ENCODE peak calls at places on chromosome 18, in eight cellular contexts. V, U, R, O, A, I, B and X are unnamed samples.

GRCh38 chr18:36737321-36737720 is 91.5 kb downstream of the TPGS2 start:
- DNase-seq in U (no peak), O (no peak), R (no peak), B (no peak), I (no peak), V (no peak), A (no peak), X (no peak)

GRCh38 chr18:45920367-45920766 is 46.8 kb downstream of the EPG5 start:
- DNase-seq in B (peak; percentile 56), V (peak; percentile 25), O (peak; percentile 21), I (peak; percentile 60), U (no peak), R (peak; percentile 68), A (no peak), X (no peak)

GRCh38 chr18:36589857-36590543 is 238.8 kb downstream of the TPGS2 start:
- DNase-seq in A (no peak), R (peak; percentile 83), U (no peak), O (no peak), B (no peak), I (no peak), V (no peak), X (no peak)

GRCh38 chr18:32470713-32471633 is at the start of gene GAREM1:
- DNase-seq in R (peak; percentile 98), B (peak; percentile 89), V (peak; percentile 97), I (peak; percentile 96), O (peak; percentile 81), U (peak; percentile 98), A (peak; percentile 95), X (peak; percentile 79)

GRCh38 chr18:69840445-69840844 is 107.2 kb downstream of the CD226 start:
- DNase-seq in V (no peak), B (no peak), R (peak; percentile 69), O (no peak), U (no peak), I (no peak), A (no peak), X (no peak)

GRCh38 chr18:27844416-27844792 is 332.5 kb downstream of the CDH2 start:
- DNase-seq in V (no peak), O (no peak), I (no peak), U (no peak), A (no peak), B (no peak), R (peak; percentile 90), X (no peak)

GRCh38 chr18:74724186-74724585 is 126.5 kb downstream of the ZNF407 start:
- DNase-seq in I (no peak), B (no peak), R (peak; percentile 22), V (no peak), O (no peak), U (no peak), A (no peak), X (no peak)

GRCh38 chr18:7155887-7156286 is 38.3 kb upstream of the LAMA1 start:
- DNase-seq in A (no peak), B (no peak), R (no peak), V (no peak), U (no peak), I (no peak), O (no peak), X (no peak)

GRCh38 chr18:40851014-40851429 is 1104.0 kb upstream of the PIK3C3 start:
- DNase-seq in R (peak; percentile 88), A (no peak), I (no peak), O (no peak), V (no peak), U (no peak), B (no peak), X (no peak)

GRCh38 chr18:433297-433696 is 67.2 kb downstream of the COLEC12 start:
- DNase-seq in V (no peak), U (no peak), B (no peak), R (no peak), A (no peak), I (no peak), O (no peak), X (no peak)

GRCh38 chr18:73520229-73520628 is 627.4 kb downstream of the FBXO15 start:
- DNase-seq in V (no peak), A (no peak), R (no peak), I (no peak), O (no peak), U (no peak), B (no peak), X (peak; percentile 39)

GRCh38 chr18:50616484-50617048 is 56.7 kb downstream of the MAPK4 start:
- DNase-seq in V (no peak), A (no peak), I (no peak), B (no peak), O (no peak), U (peak; percentile 20), R (no peak), X (no peak)

GRCh38 chr18:3790702-3791101 is 340.7 kb downstream of the TGIF1 start:
- DNase-seq in V (peak; percentile 27), I (no peak), A (no peak), R (peak; percentile 94), B (no peak), O (no peak), U (peak; percentile 12), X (no peak)

GRCh38 chr18:32469190-32469611 is 1.5 kb downstream of the GAREM1 start:
- DNase-seq in I (peak; percentile 41), O (no peak), A (peak; percentile 61), B (no peak), R (peak; percentile 32), V (peak; percentile 21), U (peak; percentile 62), X (no peak)

GRCh38 chr18:55779461-55779710 is 191.4 kb upstream of the TCF4 start:
- DNase-seq in A (no peak), I (no peak), V (no peak), O (no peak), R (no peak), B (no peak), U (no peak), X (no peak)

GRCh38 chr18:34821669-34822210 is 111.6 kb downstream of the DTNA start:
- DNase-seq in B (no peak), U (no peak), I (no peak), R (no peak), A (no peak), O (no peak), V (no peak), X (no peak)

GRCh38 chr18:74540689-74541421 is 6.6 kb downstream of the CNDP1 start:
- DNase-seq in R (no peak), V (no peak), O (no peak), I (peak; percentile 18), B (no peak), A (no peak), U (peak; percentile 26), X (no peak)

GRCh38 chr18:12862467-12862866 is 21.6 kb downstream of the PTPN2 start:
- DNase-seq in U (no peak), O (no peak), R (peak; percentile 46), A (no peak), I (peak; percentile 32), B (no peak), V (no peak), X (no peak)

GRCh38 chr18:44818668-44819403 is 138.1 kb downstream of the SETBP1 start:
- DNase-seq in B (no peak), R (no peak), U (no peak), I (no peak), V (no peak), O (no peak), A (no peak), X (no peak)

GRCh38 chr18:74604774-74605173 is 7.1 kb downstream of the ZNF407 start:
- DNase-seq in O (no peak), U (peak; percentile 51), A (no peak), V (no peak), B (no peak), I (no peak), R (peak; percentile 69), X (no peak)

GRCh38 chr18:67072789-67073188 is 443.7 kb downstream of the DSEL start:
- DNase-seq in B (no peak), I (no peak), U (no peak), O (no peak), A (no peak), R (no peak), V (no peak), X (no peak)

GRCh38 chr18:66599190-66599589 is 4.7 kb downstream of the CDH19 start:
- DNase-seq in I (no peak), V (no peak), R (peak; percentile 10), O (no peak), B (no peak), U (no peak), A (no peak), X (no peak)

GRCh38 chr18:52333860-52334259 is 6.1 kb upstream of the DCC start:
- DNase-seq in V (no peak), I (no peak), B (no peak), U (no peak), R (no peak), A (no peak), O (no peak), X (no peak)

GRCh38 chr18:70840649-70841048 is 551.8 kb downstream of the SOCS6 start:
- DNase-seq in U (no peak), R (no peak), B (no peak), V (no peak), I (no peak), O (no peak), A (no peak), X (no peak)
- H3K9me3 ChIP-seq in U (no peaks in the 10 kb centered on the region), R (no peaks in the 10 kb centered on the region), B (no peaks in the 10 kb centered on the region), V (no peaks in the 10 kb centered on the region), I (no peaks in the 10 kb centered on the region), O (no peaks in the 10 kb centered on the region), A (no peaks in the 10 kb centered on the region), X (peaks cover 6% of the 10 kb centered on the region)

GRCh38 chr18:79217979-79218604 is 148.9 kb downstream of the ATP9B start:
- DNase-seq in R (peak; percentile 3), O (no peak), B (no peak), V (no peak), U (no peak), A (no peak), I (no peak), X (no peak)
- H3K4me3 ChIP-seq in R (no peak overlapping the region), O (peak overlapping the region; percentile 6), B (no peak overlapping the region), V (no peak overlapping the region), U (no peak overlapping the region), A (no peak overlapping the region), I (no peak overlapping the region), X (no peak overlapping the region)

DNA sequence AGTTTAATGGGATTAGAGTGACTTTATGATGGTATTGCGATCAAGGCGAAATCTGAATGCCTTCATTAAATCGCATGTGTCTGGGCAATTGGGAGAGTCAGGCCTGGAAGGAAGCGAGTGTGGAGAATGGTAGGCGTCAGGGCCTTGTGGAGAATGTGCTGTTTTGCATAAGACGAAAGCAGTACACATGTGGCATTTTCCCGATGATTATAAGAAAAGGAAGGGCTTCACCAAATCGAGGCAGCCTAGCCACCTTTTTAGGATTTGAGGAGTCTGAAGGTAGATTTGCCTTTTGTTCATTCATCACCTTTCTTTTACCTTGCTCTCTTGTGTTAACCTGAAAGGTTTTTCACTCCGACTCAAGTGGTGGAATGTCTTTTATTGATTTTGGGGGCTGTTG is 1.0 kb downstream of the ZNF532 start:
- DNase-seq in I (no peak), V (no peak), A (no peak), B (no peak), O (no peak), U (no peak), R (peak; percentile 53), X (no peak)
- H3K9me3 ChIP-seq in I (no peaks in the 10 kb centered on the region), V (no peaks in the 10 kb centered on the region), A (no peaks in the 10 kb centered on the region), B (no peaks in the 10 kb centered on the region), O (no peaks in the 10 kb centered on the region), U (no peaks in the 10 kb centered on the region), R (no peaks in the 10 kb centered on the region), X (no peaks in the 10 kb centered on the region)

DNA sequence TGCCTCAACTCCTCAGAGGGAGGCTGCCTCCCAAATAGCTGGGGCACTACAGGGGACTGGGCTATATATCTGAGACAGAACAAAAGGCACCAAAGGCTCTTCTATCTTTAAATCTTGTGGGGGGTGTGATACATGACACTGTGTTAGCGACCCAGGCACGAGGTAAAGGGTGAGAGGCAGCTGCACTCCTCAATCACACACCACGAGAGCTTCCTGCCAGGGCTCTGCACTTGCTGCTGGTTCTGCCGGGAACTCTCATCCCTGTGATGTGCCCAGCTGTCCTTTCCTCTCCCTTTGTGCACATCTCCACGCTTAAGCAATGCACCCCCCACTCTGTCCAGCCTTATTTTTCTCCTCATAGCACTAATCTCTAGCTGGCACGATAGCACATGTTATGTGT is 32.4 kb downstream of the NPC1 start:
- DNase-seq in R (no peak), A (no peak), O (no peak), B (no peak), U (no peak), I (no peak), V (no peak), X (no peak)
- H3K4me3 ChIP-seq in R (no peak overlapping the region), A (no peak overlapping the region), O (no peak overlapping the region), B (no peak overlapping the region), U (no peak overlapping the region), I (no peak overlapping the region), V (no peak overlapping the region), X (no peak overlapping the region)